ENCODE peak calls at places on chromosomes 12 and 14, in seven cellular contexts. U is CD4-positive, CD25-positive, alpha-beta regulatory T cell; K is tibial artery; Z is GM23338; D is astrocyte; C is naive thymus-derived CD4-positive, alpha-beta T cell; N is CD8-positive, alpha-beta memory T cell. Q is an unnamed sample.

GRCh38 chr12:117124421-117125274 is 25.4 kb upstream of the TESC start:
- DNase-seq in U (no peak), K (no peak), Z (no peak), D (no peak), C (no peak), N (no peak), Q (no peak)

GRCh38 chr12:6605425-6606330 is 1.5 kb downstream of the CHD4 start:
- DNase-seq in U (peak; percentile 52), K (peak; percentile 72), Z (peak; percentile 82), D (peak; percentile 19), C (peak; percentile 68), N (peak; percentile 40), Q (peak; percentile 74)

GRCh38 chr12:6288235-6288634 is 22.2 kb upstream of the PLEKHG6 start:
- DNase-seq in U (no peak), K (no peak), Z (no peak), D (peak; percentile 55), C (no peak), N (no peak), Q (no peak)

GRCh38 chr12:112256780-112257179 is 125.5 kb downstream of the HECTD4 start:
- DNase-seq in U (no peak), K (no peak), Z (peak; percentile 54), D (no peak), C (no peak), N (no peak), Q (peak; percentile 18)

GRCh38 chr12:19915392-19916192 is 452.7 kb upstream of the PDE3A start:
- DNase-seq in U (no peak), K (no peak), Z (peak; percentile 68), D (peak; percentile 49), C (no peak), N (no peak), Q (peak; percentile 19)

GRCh38 chr14:101123639-101124525 is 220.4 kb upstream of the RTL1 start:
- DNase-seq in U (no peak), K (peak; percentile 44), Z (no peak), D (peak; percentile 32), C (no peak), N (no peak), Q (peak; percentile 13)

GRCh38 chr14:55139696-55140509 is 10.9 kb downstream of the LGALS3 start:
- DNase-seq in U (no peak), K (no peak), Z (no peak), D (no peak), C (no peak), N (no peak), Q (no peak)

GRCh38 chr14:77498120-77498979 is at the start of gene ISM2:
- DNase-seq in U (no peak), K (no peak), Z (peak; percentile 78), D (peak; percentile 8), C (peak; percentile 29), N (peak; percentile 9), Q (peak; percentile 92)

GRCh38 chr14:38629412-38629811 is 373.5 kb upstream of the CLEC14A start:
- DNase-seq in U (no peak), K (no peak), Z (peak; percentile 33), D (no peak), C (no peak), N (no peak), Q (no peak)

GRCh38 chr12:18275974-18276373 is 14.7 kb downstream of the PIK3C2G start:
- DNase-seq in U (no peak), K (no peak), Z (no peak), D (peak; percentile 72), C (no peak), N (no peak), Q (no peak)

GRCh38 chr12:22284871-22285270 is 49.6 kb downstream of the ST8SIA1 start:
- DNase-seq in U (no peak), K (no peak), Z (no peak), D (peak; percentile 36), C (no peak), N (no peak), Q (no peak)

GRCh38 chr14:80403036-80403435 is 191.7 kb upstream of the DIO2 start:
- DNase-seq in U (no peak), K (no peak), Z (no peak), D (peak; percentile 4), C (no peak), N (no peak), Q (no peak)

GRCh38 chr12:122917508-122918227 is 21.7 kb upstream of the VPS37B start:
- DNase-seq in U (no peak), K (peak; percentile 72), Z (no peak), D (peak; percentile 65), C (no peak), N (no peak), Q (peak; percentile 22)

GRCh38 chr12:102879144-102879763 is 37.8 kb downstream of the PAH start:
- DNase-seq in U (no peak), K (peak; percentile 72), Z (peak; percentile 90), D (peak; percentile 6), C (no peak), N (no peak), Q (peak; percentile 69)

GRCh38 chr12:47302111-47302597 is 222.4 kb upstream of the AMIGO2 start:
- DNase-seq in U (no peak), K (no peak), Z (no peak), D (no peak), C (no peak), N (no peak), Q (peak; percentile 22)

GRCh38 chr12:92334552-92334951 is 188.9 kb upstream of the BTG1 start:
- DNase-seq in U (no peak), K (no peak), Z (no peak), D (no peak), C (no peak), N (no peak), Q (no peak)
- H3K27me3 ChIP-seq in U (no peaks in the 10 kb centered on the region), K (no peaks in the 10 kb centered on the region), Z (no peaks in the 10 kb centered on the region), D (no peaks in the 10 kb centered on the region), C (no peaks in the 10 kb centered on the region), N (no peaks in the 10 kb centered on the region), Q (no peaks in the 10 kb centered on the region)

DNA sequence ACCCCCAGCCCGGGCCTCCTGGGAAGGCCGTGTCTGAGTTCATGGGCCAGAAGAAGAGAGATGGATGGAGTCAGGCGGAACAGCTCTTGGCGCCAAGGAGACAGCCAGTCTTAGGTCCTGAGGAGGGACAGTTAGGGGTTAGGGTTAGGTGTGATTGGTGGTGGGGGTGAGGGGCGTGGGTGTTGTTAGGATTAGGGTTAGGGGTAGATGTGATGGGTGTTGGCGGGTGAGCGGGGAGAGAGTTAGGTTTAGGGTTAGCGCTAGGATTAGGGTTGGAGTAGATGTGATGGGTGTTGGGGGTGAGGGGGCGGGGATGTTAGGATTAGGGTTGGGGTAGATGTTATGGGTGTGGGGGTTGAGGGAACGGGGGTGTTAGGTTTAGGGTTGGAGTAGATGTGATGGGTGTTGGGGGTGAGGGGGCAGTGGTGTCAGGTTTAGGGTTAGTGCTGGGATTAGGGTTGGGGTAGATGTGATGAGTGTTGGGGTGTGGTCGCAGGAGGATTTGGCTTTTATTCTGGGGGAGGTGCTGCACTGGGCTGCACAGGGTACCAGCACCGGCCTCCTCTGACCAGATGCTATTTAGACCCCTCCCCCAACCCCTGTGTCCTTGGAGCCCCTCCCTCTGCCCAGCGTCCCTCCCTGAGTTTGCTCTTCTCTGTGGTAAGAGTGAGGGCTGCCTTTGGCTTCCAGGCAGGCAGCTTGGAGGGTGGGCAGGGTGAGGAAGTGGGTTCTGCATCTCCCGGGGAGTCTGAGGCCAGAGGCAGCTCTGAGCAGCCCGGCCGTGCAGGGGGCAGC is 35.6 kb upstream of the FBRSL1 start:
- DNase-seq in U (no peak), K (no peak), Z (no peak), D (no peak), C (no peak), N (no peak), Q (no peak)
- H3K27me3 ChIP-seq in U (no peaks in the 10 kb centered on the region), K (peaks cover 76% of the 10 kb centered on the region), Z (peaks cover 54% of the 10 kb centered on the region), D (peaks cover 12% of the 10 kb centered on the region), C (no peaks in the 10 kb centered on the region), N (no peaks in the 10 kb centered on the region), Q (peaks cover 4% of the 10 kb centered on the region)

DNA sequence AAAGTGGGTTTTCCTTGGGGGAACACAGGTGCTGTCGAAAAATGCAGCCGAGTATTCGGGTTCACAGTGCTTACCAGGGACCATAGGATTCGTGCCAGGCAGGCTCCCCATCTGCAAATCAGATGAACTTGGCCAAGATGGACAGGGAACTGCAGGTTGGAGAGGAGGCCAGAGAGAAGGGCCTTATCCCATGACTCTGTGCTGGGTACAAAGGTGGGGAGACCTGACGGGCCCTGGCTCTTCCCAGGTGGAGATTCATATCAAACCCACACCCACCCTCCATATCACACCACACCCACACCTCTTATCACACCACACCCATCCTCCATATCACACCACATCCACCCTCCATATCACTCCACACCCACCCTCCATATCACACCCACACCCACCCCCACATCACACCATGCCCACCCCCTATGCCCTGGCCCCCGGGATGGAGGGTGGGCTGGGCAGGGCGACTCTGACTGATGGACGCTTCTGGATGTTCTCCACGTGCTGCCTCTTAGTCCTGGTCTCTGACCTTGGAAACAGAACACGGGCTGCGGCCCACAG is 319.7 kb downstream of the ADGRD1 start:
- DNase-seq in U (no peak), K (no peak), Z (no peak), D (no peak), C (no peak), N (no peak), Q (no peak)
- H3K27me3 ChIP-seq in U (no peaks in the 10 kb centered on the region), K (no peaks in the 10 kb centered on the region), Z (no peaks in the 10 kb centered on the region), D (no peaks in the 10 kb centered on the region), C (no peaks in the 10 kb centered on the region), N (no peaks in the 10 kb centered on the region), Q (no peaks in the 10 kb centered on the region)

GRCh38 chr12:83067981-83068380 is 381.3 kb downstream of the TMTC2 start:
- DNase-seq in U (no peak), K (no peak), Z (no peak), D (no peak), C (no peak), N (no peak), Q (no peak)

DNA sequence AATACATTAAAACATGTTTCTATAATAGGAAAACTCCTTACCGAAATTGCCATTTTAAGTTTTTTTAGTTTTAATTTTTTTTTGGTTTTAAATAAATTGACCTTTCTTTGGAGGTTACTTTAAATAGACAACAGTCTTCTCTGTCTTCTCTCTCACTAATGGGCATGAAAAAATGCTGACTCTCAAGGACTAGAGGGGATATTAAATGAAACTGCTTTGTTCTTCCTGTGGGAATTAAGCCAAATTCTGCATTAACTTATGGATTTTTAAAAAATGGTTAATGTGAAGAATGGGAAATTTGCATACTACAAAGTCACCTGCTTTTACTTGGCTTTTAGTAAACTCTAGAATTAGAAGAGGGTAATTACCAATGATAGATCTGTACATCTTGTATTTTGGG is 378.9 kb downstream of the TMTC2 start:
- DNase-seq in U (no peak), K (no peak), Z (no peak), D (no peak), C (no peak), N (no peak), Q (no peak)
- H3K27me3 ChIP-seq in U (no peaks in the 10 kb centered on the region), K (no peaks in the 10 kb centered on the region), Z (no peaks in the 10 kb centered on the region), D (no peaks in the 10 kb centered on the region), C (no peaks in the 10 kb centered on the region), N (no peaks in the 10 kb centered on the region), Q (no peaks in the 10 kb centered on the region)

GRCh38 chr14:105098316-105098715 is 33.1 kb upstream of the GPR132 start:
- DNase-seq in U (no peak), K (no peak), Z (no peak), D (no peak), C (no peak), N (no peak), Q (no peak)

GRCh38 chr14:105099778-105100177 is 34.5 kb upstream of the GPR132 start:
- DNase-seq in U (no peak), K (no peak), Z (no peak), D (no peak), C (no peak), N (no peak), Q (no peak)

GRCh38 chr14:105102893-105103292 is 37.7 kb upstream of the GPR132 start:
- DNase-seq in U (no peak), K (no peak), Z (no peak), D (no peak), C (no peak), N (no peak), Q (no peak)

GRCh38 chr14:105102361-105102760 is 37.1 kb upstream of the GPR132 start:
- DNase-seq in U (no peak), K (no peak), Z (no peak), D (no peak), C (no peak), N (no peak), Q (no peak)

GRCh38 chr14:105100931-105101330 is 35.7 kb upstream of the GPR132 start:
- DNase-seq in U (no peak), K (no peak), Z (no peak), D (no peak), C (no peak), N (no peak), Q (no peak)
- H3K27me3 ChIP-seq in U (peaks cover 15% of the 10 kb centered on the region), K (peaks cover 32% of the 10 kb centered on the region), Z (no peaks in the 10 kb centered on the region), D (peaks cover 22% of the 10 kb centered on the region), C (peaks cover 8% of the 10 kb centered on the region), N (no peaks in the 10 kb centered on the region), Q (no peaks in the 10 kb centered on the region)

Q was measured in H7.